ENCODE peak calls at places on chromosomes 5 and 9, in five cellular contexts. One of them, this sample, is unnamed. For H3K9me2, the result is how much of the 10 kb centered on the place peaks cover.

GRCh38 chr5:100762163-100762562 is 140.9 kb downstream of the ST8SIA4 start:
- DNase-seq in PC-9: no peak
- DNase-seq in HCT116: no peak
- DNase-seq in MM.1S: no peak
- DNase-seq in GM23338: no peak
- DNase-seq in this sample: no peak

GRCh38 chr9:134041649-134041962 is 16.3 kb downstream of the BRD3OS start:
- DNase-seq in GM23338: no peak
- DNase-seq in MM.1S: no peak
- DNase-seq in PC-9: no peak
- DNase-seq in HCT116: no peak
- DNase-seq in this sample: no peak

GRCh38 chr9:24939099-24939850 is 393.6 kb upstream of the IZUMO3 start:
- DNase-seq in PC-9: no peak
- DNase-seq in MM.1S: no peak
- DNase-seq in GM23338: no peak
- DNase-seq in HCT116: no peak
- DNase-seq in this sample: no peak

GRCh38 chr9:92970467-92970923 is 23.2 kb downstream of the FGD3 start:
- DNase-seq in GM23338: peak
- DNase-seq in HCT116: no peak
- DNase-seq in PC-9: peak
- DNase-seq in MM.1S: no peak
- DNase-seq in this sample: peak

GRCh38 chr9:13992136-13992798 is 321.7 kb downstream of the NFIB start:
- DNase-seq in HCT116: no peak
- DNase-seq in GM23338: no peak
- DNase-seq in PC-9: no peak
- DNase-seq in MM.1S: no peak
- DNase-seq in this sample: peak

GRCh38 chr9:110582156-110582555 is 2.6 kb upstream of the SVEP1 start:
- DNase-seq in GM23338: peak
- DNase-seq in HCT116: no peak
- DNase-seq in PC-9: no peak
- DNase-seq in MM.1S: no peak
- DNase-seq in this sample: no peak

GRCh38 chr5:161545701-161546462 is 643 bp downstream of the GABRB2 start:
- DNase-seq in MM.1S: peak
- DNase-seq in GM23338: peak
- DNase-seq in HCT116: no peak
- DNase-seq in PC-9: no peak
- DNase-seq in this sample: no peak

GRCh38 chr5:175444060-175444904 is at the start of gene DRD1:
- DNase-seq in HCT116: no peak
- DNase-seq in MM.1S: peak
- DNase-seq in PC-9: peak
- DNase-seq in GM23338: peak
- DNase-seq in this sample: peak

GRCh38 chr5:76403713-76403962 is 553 bp downstream of the IQGAP2 start:
- DNase-seq in PC-9: no peak
- DNase-seq in HCT116: no peak
- DNase-seq in MM.1S: no peak
- DNase-seq in GM23338: no peak
- DNase-seq in this sample: no peak

GRCh38 chr9:4193391-4193790 is 106.5 kb downstream of the GLIS3 start:
- DNase-seq in GM23338: no peak
- DNase-seq in MM.1S: no peak
- DNase-seq in HCT116: no peak
- DNase-seq in PC-9: no peak
- DNase-seq in this sample: no peak

GRCh38 chr5:87081511-87082372 is 185.9 kb upstream of the RASA1 start:
- DNase-seq in PC-9: no peak
- DNase-seq in GM23338: no peak
- DNase-seq in HCT116: no peak
- DNase-seq in MM.1S: peak
- DNase-seq in this sample: no peak

GRCh38 chr9:27475057-27475456 is 49.0 kb upstream of the IFNK start:
- DNase-seq in MM.1S: no peak
- DNase-seq in HCT116: no peak
- DNase-seq in GM23338: no peak
- DNase-seq in PC-9: no peak
- DNase-seq in this sample: no peak

GRCh38 chr5:81789033-81789432 is 38.1 kb upstream of the SSBP2 start:
- DNase-seq in HCT116: no peak
- DNase-seq in GM23338: no peak
- DNase-seq in PC-9: no peak
- DNase-seq in MM.1S: no peak
- DNase-seq in this sample: peak

GRCh38 chr9:134863941-134864820 is 16.4 kb upstream of the FCN2 start:
- DNase-seq in PC-9: no peak
- DNase-seq in HCT116: no peak
- DNase-seq in MM.1S: no peak
- DNase-seq in GM23338: no peak
- DNase-seq in this sample: no peak

GRCh38 chr5:111404270-111404769 is 108.0 kb downstream of the STARD4 start:
- DNase-seq in MM.1S: no peak
- DNase-seq in HCT116: no peak
- DNase-seq in PC-9: no peak
- DNase-seq in GM23338: no peak
- DNase-seq in this sample: no peak

DNA sequence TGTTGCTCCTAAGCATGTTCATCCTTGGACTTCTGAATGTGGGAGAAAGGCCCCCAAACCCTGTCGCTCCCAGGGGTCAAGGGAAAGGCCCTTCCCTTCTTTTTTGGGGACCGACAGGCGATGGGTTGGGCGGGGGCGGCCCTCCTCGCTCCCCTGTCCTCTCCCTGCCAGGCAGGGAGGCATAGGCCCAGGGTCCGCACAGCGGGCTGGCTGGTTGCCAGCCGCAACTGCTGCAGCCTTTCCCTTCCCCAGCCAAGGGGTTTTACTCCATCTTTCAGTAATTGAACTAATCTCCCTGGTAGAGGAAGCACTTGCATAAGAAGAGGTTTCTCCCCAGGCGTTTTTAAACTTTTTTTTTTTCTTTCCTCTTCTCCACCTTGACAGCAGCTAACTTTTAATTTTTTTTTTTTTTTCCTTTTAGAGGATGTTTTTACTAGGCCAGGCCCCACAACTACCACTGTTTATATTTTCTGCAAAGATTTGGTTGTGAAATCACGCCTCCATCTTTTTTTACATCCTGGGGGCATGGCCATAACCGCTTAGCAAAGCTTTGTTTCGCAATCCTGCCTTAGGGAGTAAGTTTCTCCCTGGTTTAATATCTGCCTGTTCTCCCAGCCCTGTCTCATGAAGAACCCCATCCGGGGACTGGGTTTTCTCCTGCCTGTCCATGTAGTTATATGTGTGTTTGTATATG is 216.9 kb upstream of the ZNF608 start:
- DNase-seq in GM23338: peak
- DNase-seq in MM.1S: no peak
- DNase-seq in PC-9: no peak
- DNase-seq in HCT116: no peak
- DNase-seq in this sample: peak
- H3K4me2 ChIP-seq in GM23338: peak
- H3K4me2 ChIP-seq in MM.1S: no peak
- H3K4me2 ChIP-seq in PC-9: peak
- H3K4me2 ChIP-seq in HCT116: no peak
- H3K4me2 ChIP-seq in this sample: no peak

DNA sequence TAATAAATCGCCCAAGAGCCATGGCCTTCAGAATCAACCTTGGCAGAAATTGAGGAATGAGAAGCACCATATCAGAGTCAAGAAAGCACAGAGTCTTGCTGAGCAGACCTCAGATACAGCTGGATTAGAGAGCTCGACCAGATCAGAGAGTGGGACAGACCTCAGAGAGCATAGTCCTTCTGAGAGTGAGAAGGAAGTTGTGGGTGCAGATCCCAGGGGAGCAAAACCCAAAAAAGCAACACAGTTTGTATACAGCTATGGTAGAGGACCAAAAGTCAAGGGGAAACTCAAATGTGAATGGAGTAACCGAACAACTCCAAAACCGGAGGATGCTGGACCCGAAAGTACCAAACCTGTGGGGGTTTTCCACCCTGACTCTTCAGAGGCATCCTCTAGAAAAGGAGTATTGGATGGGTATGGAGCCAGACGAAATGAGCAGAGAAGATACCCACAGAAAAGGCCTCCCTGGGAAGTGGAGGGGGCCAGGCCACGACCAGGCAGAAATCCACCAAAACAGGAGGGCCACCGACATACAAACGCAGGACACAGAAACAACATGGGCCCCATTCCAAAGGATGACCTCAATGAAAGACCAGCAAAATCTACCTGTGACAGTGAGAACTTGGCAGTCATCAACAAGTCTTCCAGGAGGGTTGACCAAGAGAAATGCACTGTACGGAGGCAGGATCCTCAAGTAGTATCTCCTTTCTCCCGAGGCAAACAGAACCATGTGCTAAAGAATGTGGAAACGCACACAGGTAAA is 4.5 kb downstream of the NFX1 start:
- DNase-seq in MM.1S: no peak
- DNase-seq in GM23338: no peak
- DNase-seq in HCT116: no peak
- DNase-seq in PC-9: no peak
- DNase-seq in this sample: no peak
- H3K4me3 ChIP-seq in MM.1S: no peak
- H3K4me3 ChIP-seq in GM23338: no peak
- H3K4me3 ChIP-seq in HCT116: no peak
- H3K4me3 ChIP-seq in PC-9: no peak
- H3K4me3 ChIP-seq in this sample: no peak

GRCh38 chr5:142722896-142723295 is 37.0 kb upstream of the FGF1 start:
- DNase-seq in PC-9: no peak
- DNase-seq in GM23338: no peak
- DNase-seq in MM.1S: no peak
- DNase-seq in HCT116: no peak
- DNase-seq in this sample: no peak
- H3K9me2 ChIP-seq in PC-9: under half
- H3K9me2 ChIP-seq in GM23338: under half
- H3K9me2 ChIP-seq in MM.1S: under half
- H3K9me2 ChIP-seq in HCT116: under half
- H3K9me2 ChIP-seq in this sample: under half

GRCh38 chr5:138033275-138033808 is 463 bp upstream of the FAM13B start:
- DNase-seq in GM23338: peak
- DNase-seq in MM.1S: no peak
- DNase-seq in PC-9: no peak
- DNase-seq in HCT116: no peak
- DNase-seq in this sample: no peak

GRCh38 chr5:138029944-138030343 is 2.9 kb downstream of the FAM13B start:
- DNase-seq in MM.1S: no peak
- DNase-seq in PC-9: no peak
- DNase-seq in HCT116: no peak
- DNase-seq in GM23338: no peak
- DNase-seq in this sample: no peak

GRCh38 chr5:138032572-138033274 is at the start of gene FAM13B:
- DNase-seq in HCT116: peak
- DNase-seq in PC-9: peak
- DNase-seq in GM23338: peak
- DNase-seq in MM.1S: peak
- DNase-seq in this sample: peak

GRCh38 chr5:138032028-138032571 is 779 bp downstream of the FAM13B start:
- DNase-seq in HCT116: no peak
- DNase-seq in PC-9: peak
- DNase-seq in MM.1S: peak
- DNase-seq in GM23338: peak
- DNase-seq in this sample: peak

DNA sequence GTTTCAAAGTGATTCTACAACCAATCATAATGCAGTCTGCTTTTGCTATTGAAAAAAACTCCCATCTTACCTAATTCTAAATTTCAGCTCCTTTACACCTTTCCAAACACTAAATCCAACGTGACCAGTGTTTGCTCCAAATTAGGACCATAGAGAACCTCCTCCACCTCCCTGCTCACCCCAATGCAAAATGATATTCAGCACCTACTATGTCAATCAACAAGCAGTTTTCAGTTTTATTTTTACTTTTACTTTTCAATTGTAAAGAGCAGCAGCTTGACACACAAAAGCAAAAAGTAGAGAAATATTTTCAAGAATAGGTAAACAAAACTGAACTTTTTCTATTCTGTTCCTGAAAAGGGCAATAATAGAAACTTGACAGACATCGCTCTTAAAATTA is 3.4 kb downstream of the FAM13B start:
- DNase-seq in PC-9: no peak
- DNase-seq in MM.1S: peak
- DNase-seq in HCT116: no peak
- DNase-seq in GM23338: no peak
- DNase-seq in this sample: no peak
- H3K4me2 ChIP-seq in PC-9: peak
- H3K4me2 ChIP-seq in MM.1S: peak
- H3K4me2 ChIP-seq in HCT116: no peak
- H3K4me2 ChIP-seq in GM23338: no peak
- H3K4me2 ChIP-seq in this sample: peak

This sample was measured in PC-3.